ENCODE peak calls at places on chromosomes 4 and X, in four cellular contexts. C is fibroblast of mammary gland, X is dorsolateral prefrontal cortex, I is IMR-90. O is an unnamed sample.

GRCh38 chr4:92497141-92497540 is 193.4 kb downstream of the GRID2 start:
- DNase-seq in I (no peak), C (no peak), X (no peak), O (no peak)

GRCh38 chr4:114132830-114133229 is 153.4 kb upstream of the ARSJ start:
- DNase-seq in C (peak), I (no peak), X (no peak), O (peak)

GRCh38 chrX:148417934-148418333 is 82.5 kb upstream of the AFF2 start:
- DNase-seq in C (peak), I (no peak), X (no peak), O (no peak)

GRCh38 chrX:104310084-104310483 is 55.4 kb upstream of the ESX1 start:
- DNase-seq in X (peak), C (peak), I (peak), O (peak)

GRCh38 chrX:34140816-34141215 is 8.7 kb upstream of the FAM47A start:
- DNase-seq in C (no peak), I (no peak), X (no peak), O (no peak)

GRCh38 chrX:72060196-72060974 is 71.3 kb downstream of the RTL5 start:
- DNase-seq in C (no peak), X (peak), I (peak), O (peak)

GRCh38 chrX:142549923-142550322 is 344.8 kb upstream of the MAGEC2 start:
- DNase-seq in C (no peak), X (no peak), I (no peak), O (no peak)

GRCh38 chr4:169604131-169604900 is 8.1 kb downstream of the NEK1 start:
- DNase-seq in C (peak), X (no peak), I (peak), O (peak)

GRCh38 chr4:17502764-17503163 is 9.1 kb downstream of the QDPR start:
- DNase-seq in I (peak), C (no peak), X (no peak), O (peak)

GRCh38 chr4:153019906-153020305 is 83.8 kb downstream of the FHDC1 start:
- DNase-seq in X (no peak), C (no peak), I (no peak), O (no peak)

GRCh38 chrX:115560978-115561604 is at the start of gene PLS3:
- DNase-seq in C (peak), I (peak), X (peak), O (peak)

GRCh38 chr4:40288547-40288946 is 46.6 kb upstream of the CHRNA9 start:
- DNase-seq in C (no peak), X (no peak), I (no peak), O (no peak)

GRCh38 chr4:15100380-15100779 is 98.1 kb downstream of the CPEB2 start:
- DNase-seq in I (no peak), C (no peak), X (no peak), O (no peak)

GRCh38 chrX:154727418-154728323 is 23.2 kb downstream of the GAB3 start:
- DNase-seq in I (peak), X (no peak), C (peak), O (peak)

GRCh38 chrX:101362757-101363156 is 14.2 kb upstream of the TIMM8A start:
- DNase-seq in X (no peak), I (no peak), C (no peak), O (no peak)

GRCh38 chrX:41684138-41684537 is 4.6 kb upstream of the GPR34 start:
- DNase-seq in I (peak), C (peak), X (no peak), O (no peak)

GRCh38 chrX:133415276-133416105 is at the start of gene GPC4:
- DNase-seq in I (no peak), C (peak), X (no peak), O (peak)

GRCh38 chrX:17405225-17405969 is 30.4 kb downstream of the NHS start:
- DNase-seq in C (peak), I (peak), X (no peak), O (no peak)

GRCh38 chr4:146647615-146648383 is 9.1 kb downstream of the POU4F2 start:
- DNase-seq in C (no peak), I (no peak), X (no peak), O (no peak)

GRCh38 chr4:23384741-23385140 is 505.1 kb downstream of the PPARGC1A start:
- DNase-seq in C (no peak), I (peak), X (no peak), O (peak)

GRCh38 chr4:54318904-54319303 is 89.8 kb downstream of the PDGFRA start:
- DNase-seq in X (no peak), I (peak), C (peak), O (peak)

GRCh38 chr4:113674251-113674650 is 87.3 kb downstream of the CAMK2D start:
- DNase-seq in X (no peak), C (peak), I (no peak), O (no peak)

GRCh38 chr4:115325836-115326235 is 212.4 kb upstream of the NDST4 start:
- DNase-seq in I (no peak), C (no peak), X (no peak), O (no peak)

GRCh38 chr4:109989044-109989443 is 76.4 kb downstream of the EGF start:
- DNase-seq in C (peak), X (no peak), I (no peak), O (peak)

GRCh38 chrX:103398321-103398937 is 22.1 kb downstream of the BEX3 start:
- DNase-seq in I (peak), C (peak), X (no peak), O (peak)

GRCh38 chrX:150155396-150156048 is 207.6 kb upstream of the MAMLD1 start:
- DNase-seq in X (no peak), I (peak), C (peak), O (peak)

GRCh38 chrX:153768311-153769157 is 4.5 kb downstream of the PLXNB3 start:
- DNase-seq in C (no peak), I (no peak), X (no peak), O (no peak)

GRCh38 chr4:3270141-3270611 is 21.2 kb downstream of the MSANTD1 start:
- DNase-seq in X (no peak), I (no peak), C (no peak), O (no peak)

GRCh38 chr4:140330311-140330900 is 43.0 kb upstream of the SCOC start:
- DNase-seq in X (no peak), C (peak), I (peak), O (peak)

GRCh38 chr4:147516133-147516532 is 35.2 kb downstream of the EDNRA start:
- DNase-seq in X (no peak), C (no peak), I (no peak), O (no peak)

GRCh38 chrX:153865685-153866084 is 20.3 kb downstream of the L1CAM start:
- DNase-seq in X (no peak), C (no peak), I (no peak), O (no peak)

GRCh38 chr4:113968473-113968872 is 11.0 kb downstream of the ARSJ start:
- DNase-seq in X (no peak), I (no peak), C (no peak), O (peak)

GRCh38 chr4:113901994-113902787 is 77.3 kb downstream of the ARSJ start:
- DNase-seq in X (no peak), I (no peak), C (no peak), O (no peak)

GRCh38 chr4:95129708-95130343 is 372.1 kb downstream of the BMPR1B start:
- DNase-seq in X (peak), I (peak), C (peak), O (peak)

GRCh38 chrX:129039176-129039575 is 484.1 kb downstream of the SMARCA1 start:
- DNase-seq in I (no peak), C (no peak), X (no peak), O (no peak)

GRCh38 chr4:29539226-29539625 is 1180.9 kb upstream of the PCDH7 start:
- DNase-seq in I (peak), C (peak), X (no peak), O (peak)

GRCh38 chr4:86825511-86825910 is 23.7 kb downstream of the SLC10A6 start:
- DNase-seq in C (no peak), X (no peak), I (peak), O (no peak)

GRCh38 chrX:123959281-123960063 is 2.0 kb upstream of the STAG2 start:
- DNase-seq in C (peak), I (no peak), X (peak), O (peak)

GRCh38 chr4:105644270-105644669 is 64.2 kb downstream of the INTS12 start:
- DNase-seq in C (peak), I (no peak), X (no peak), O (no peak)

GRCh38 chr4:730511-730910 is 24.9 kb downstream of the PCGF3 start:
- DNase-seq in I (no peak), X (no peak), C (no peak), O (no peak)
- TF ChIP-seq CTCF in I (no peak), X (no peak), C (no peak), O (no peak)

GRCh38 chrX:7927259-7928167 is at the start of gene PNPLA4:
- DNase-seq in C (peak), X (peak), I (peak), O (peak)

GRCh38 chrX:7926914-7927258 is 327 bp downstream of the PNPLA4 start:
- DNase-seq in X (no peak), C (no peak), I (no peak), O (no peak)

GRCh38 chrX:7921750-7922149 is 5.5 kb downstream of the PNPLA4 start:
- DNase-seq in X (no peak), I (no peak), C (no peak), O (no peak)

GRCh38 chrX:7925867-7926472 is 1.2 kb downstream of the PNPLA4 start:
- DNase-seq in C (peak), X (peak), I (peak), O (peak)

DNA sequence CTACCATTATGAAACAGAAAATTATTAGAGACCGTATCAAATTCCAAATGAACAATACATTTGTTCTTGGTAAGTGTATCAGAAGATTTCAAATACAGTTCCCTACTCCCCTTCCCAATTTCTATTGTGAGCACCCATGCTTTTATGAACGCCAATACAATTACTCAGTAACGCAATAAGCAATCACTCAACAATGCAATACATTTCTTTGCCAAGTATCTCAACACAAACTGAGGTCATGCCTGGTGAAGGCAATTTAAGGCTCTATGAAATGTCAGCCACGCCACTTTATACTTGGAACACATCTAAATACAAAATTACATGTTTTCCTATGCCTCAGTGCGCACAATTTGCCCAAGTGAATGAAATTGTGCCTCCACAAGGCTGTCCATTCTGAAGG is 712 bp downstream of the PNPLA4 start:
- DNase-seq in I (peak), X (no peak), C (peak), O (peak)
- H3K4me3 ChIP-seq in I (peak), X (peak), C (peak), O (peak)

GRCh38 chr4:163143532-163143931 is 23.2 kb downstream of the NAF1 start:
- DNase-seq in I (no peak), C (no peak), X (no peak), O (no peak)
- TF ChIP-seq CTCF in I (no peak), C (no peak), X (no peak), O (no peak)

DNA sequence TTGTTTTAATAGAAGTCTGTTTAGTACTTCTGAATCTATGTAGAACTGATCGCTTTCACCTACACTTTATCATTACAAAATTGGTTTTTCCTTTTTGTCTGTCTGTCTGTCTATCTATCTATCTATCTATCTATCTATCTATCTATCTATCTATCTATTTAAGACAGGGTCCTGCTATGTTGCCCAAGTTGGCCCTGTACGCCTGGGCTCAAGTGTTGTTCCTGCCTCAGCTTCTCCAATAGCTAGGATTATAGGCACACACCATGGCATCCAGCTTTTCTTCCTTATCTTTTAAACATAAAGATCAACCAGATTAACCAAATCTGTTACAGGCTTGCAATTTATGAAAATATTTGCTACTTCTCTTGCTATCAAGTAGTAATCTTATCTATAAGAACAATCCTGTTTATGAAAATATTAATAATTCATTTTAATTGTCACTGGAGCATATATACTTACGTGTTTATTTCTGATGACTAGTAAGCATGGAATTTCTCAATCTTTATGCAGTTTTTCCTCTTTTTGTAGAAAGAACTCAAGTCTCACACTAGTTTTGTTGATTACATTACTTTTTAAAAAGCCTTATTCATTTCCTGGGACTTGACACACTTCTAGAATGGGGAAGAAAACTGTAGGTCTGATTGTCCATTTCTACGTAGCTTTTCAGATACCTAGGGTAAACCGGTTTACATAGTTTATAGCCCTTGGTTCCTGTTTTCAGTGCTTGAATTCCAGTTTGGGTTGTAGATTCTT is 24.6 kb downstream of the KIAA0232 start:
- DNase-seq in I (peak), X (no peak), C (peak), O (peak)
- H3K4me3 ChIP-seq in I (no peak), X (no peak), C (no peak), O (no peak)

GRCh38 chrX:53717205-53717604 is 30.7 kb upstream of the HUWE1 start:
- DNase-seq in C (no peak), X (no peak), I (no peak), O (no peak)
- TF ChIP-seq CTCF in C (no peak), X (no peak), I (no peak), O (no peak)

GRCh38 chr4:183987987-183988392 is 82.9 kb downstream of the STOX2 start:
- DNase-seq in C (peak), X (peak), I (peak), O (peak)

GRCh38 chr4:183987529-183987946 is 82.4 kb downstream of the STOX2 start:
- DNase-seq in X (peak), C (peak), I (peak), O (peak)

GRCh38 chr4:183989931-183990330 is 84.8 kb downstream of the STOX2 start:
- DNase-seq in X (no peak), C (peak), I (peak), O (peak)

GRCh38 chr4:183989471-183989870 is 84.4 kb downstream of the STOX2 start:
- DNase-seq in X (no peak), C (peak), I (peak), O (peak)

GRCh38 chr4:183988874-183989273 is 83.8 kb downstream of the STOX2 start:
- DNase-seq in X (no peak), I (no peak), C (no peak), O (no peak)
- H3K4me3 ChIP-seq in X (no peak), I (peak), C (no peak), O (no peak)

GRCh38 chr4:150960818-150961217 is 54.3 kb downstream of the LRBA start:
- DNase-seq in X (no peak), C (peak), I (no peak), O (peak)
- TF ChIP-seq CTCF in X (no peak), C (peak), I (peak), O (peak)

GRCh38 chr4:137531121-137531520 is 1.2 kb downstream of the PCDH18 start:
- DNase-seq in X (no peak), C (peak), I (peak), O (peak)
- H3K4me3 ChIP-seq in X (peak), C (peak), I (peak), O (peak)

GRCh38 chrX:68914337-68914989 is 85.6 kb downstream of the EFNB1 start:
- DNase-seq in I (no peak), X (no peak), C (no peak), O (no peak)
- TF ChIP-seq CTCF in I (no peak), X (no peak), C (no peak), O (no peak)

DNA sequence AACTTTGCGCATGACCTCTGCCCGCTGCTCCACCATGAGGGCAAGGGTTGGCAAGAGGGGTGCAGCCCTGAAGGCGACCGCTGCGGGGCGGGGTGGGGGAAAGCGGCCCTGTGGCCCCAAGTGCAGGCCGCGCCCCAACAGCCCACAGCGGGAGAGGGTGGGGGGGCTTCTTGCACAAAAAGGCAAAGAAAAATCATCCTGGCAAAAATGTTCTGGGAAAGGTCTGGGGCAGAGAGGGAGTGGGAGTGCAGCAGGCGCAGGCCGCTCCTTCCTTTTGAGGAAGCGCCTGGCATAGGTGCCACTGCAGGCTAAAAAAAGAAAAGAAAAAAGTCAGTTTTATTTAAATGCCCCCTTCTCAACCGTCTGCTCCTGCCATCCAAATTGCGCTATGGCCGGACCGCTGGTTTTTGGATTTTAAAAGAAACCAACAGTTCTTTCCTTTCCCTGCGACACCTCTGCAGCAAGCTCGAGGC is 1.4 kb downstream of the ARX start:
- DNase-seq in I (no peak), X (no peak), C (no peak), O (no peak)
- H3K4me3 ChIP-seq in I (no peak), X (peak), C (no peak), O (no peak)

O was measured in fibroblast of pulmonary artery.